ENCODE peak calls at places on chromosomes 3 and 15, in nine cellular contexts. W, I, T, S, J, R, F, V and D are unnamed samples.

GRCh38 chr3:126618021-126618420 is 36.9 kb downstream of the TXNRD3 start:
- DNase-seq in W (no peak), I (no peak), T (no peak), S (no peak), J (no peak), R (no peak), F (no peak), V (no peak), D (no peak)

GRCh38 chr3:182631183-182632076 is 161.9 kb upstream of the ATP11B start:
- DNase-seq in W (no peak), I (no peak), T (no peak), S (no peak), J (no peak), R (no peak), F (no peak), V (no peak), D (no peak)

GRCh38 chr15:77409259-77410156 is 10.4 kb downstream of the PEAK1 start:
- DNase-seq in W (no peak), I (no peak), T (no peak), S (no peak), J (no peak), R (no peak), F (no peak), V (no peak), D (peak)

GRCh38 chr3:26078539-26078938 is 288.6 kb downstream of the OXSM start:
- DNase-seq in W (no peak), I (no peak), T (no peak), S (no peak), J (no peak), R (no peak), F (no peak), V (no peak), D (no peak)

GRCh38 chr3:39148116-39149058 is 5.0 kb downstream of the CSRNP1 start:
- DNase-seq in W (no peak), I (no peak), T (no peak), S (no peak), J (no peak), R (no peak), F (no peak), V (no peak), D (peak)

GRCh38 chr3:58004972-58005371 is 3.2 kb upstream of the FLNB start:
- DNase-seq in W (no peak), I (no peak), T (no peak), S (no peak), J (no peak), R (no peak), F (no peak), V (no peak), D (no peak)

GRCh38 chr15:74799255-74799842 is 13.3 kb upstream of the LMAN1L start:
- DNase-seq in W (no peak), I (no peak), T (no peak), S (no peak), J (no peak), R (no peak), F (no peak), V (no peak), D (peak)

GRCh38 chr3:180610981-180611380 is 9.0 kb downstream of the TTC14 start:
- DNase-seq in W (no peak), I (no peak), T (no peak), S (no peak), J (no peak), R (no peak), F (no peak), V (no peak), D (no peak)